ENCODE peak calls at places on chromosomes 7 and 10, in nine cellular contexts. N is mammary epithelial cell, T is endothelial cell of umbilical vein, J is GM23248, Z is neuronal stem cell, D is fibroblast of lung, Q is MM.1S, K is K562, U is SK-N-SH. X is an unnamed sample.

GRCh38 chr10:124611738-124612137 is 132.4 kb downstream of the FAM53B start:
- DNase-seq in N (no peak), T (no peak), J (no peak), Z (no peak), D (no peak), Q (no peak), K (no peak), U (no peak), X (no peak)

GRCh38 chr10:102815790-102816549 is 21.2 kb downstream of the CYP17A1 start:
- DNase-seq in N (no peak), T (peak), J (peak), Z (no peak), D (peak), Q (no peak), K (no peak), U (no peak), X (no peak)

GRCh38 chr7:103705542-103705941 is 259.5 kb upstream of the SLC26A5 start:
- DNase-seq in N (no peak), T (no peak), J (no peak), Z (no peak), D (no peak), Q (no peak), K (no peak), U (no peak), X (no peak)

GRCh38 chr10:60981012-60981411 is 37.0 kb upstream of the RHOBTB1 start:
- DNase-seq in N (no peak), T (no peak), J (no peak), Z (no peak), D (no peak), Q (no peak), K (no peak), U (no peak), X (no peak)

GRCh38 chr7:96034940-96035727 is 262.8 kb downstream of the DYNC1I1 start:
- DNase-seq in N (no peak), T (no peak), J (no peak), Z (no peak), D (no peak), Q (no peak), K (no peak), U (no peak), X (no peak)

GRCh38 chr7:121301441-121302213 is 27.2 kb upstream of the WNT16 start:
- DNase-seq in N (no peak), T (no peak), J (no peak), Z (no peak), D (peak), Q (no peak), K (no peak), U (no peak), X (no peak)

GRCh38 chr10:77522268-77522809 is 115.3 kb downstream of the KCNMA1 start:
- DNase-seq in N (no peak), T (no peak), J (no peak), Z (no peak), D (no peak), Q (no peak), K (no peak), U (no peak), X (no peak)

GRCh38 chr7:55572378-55573233 is at the start of gene VOPP1:
- DNase-seq in N (peak), T (peak), J (peak), Z (peak), D (peak), Q (peak), K (peak), U (peak), X (no peak)

GRCh38 chr7:14717711-14718304 is 184.7 kb downstream of the DGKB start:
- DNase-seq in N (no peak), T (peak), J (peak), Z (no peak), D (peak), Q (no peak), K (no peak), U (peak), X (no peak)

GRCh38 chr10:97078280-97079156 is 107.2 kb downstream of the SLIT1 start:
- DNase-seq in N (no peak), T (no peak), J (no peak), Z (no peak), D (no peak), Q (no peak), K (no peak), U (no peak), X (no peak)

GRCh38 chr10:118584181-118584954 is 11.1 kb downstream of the PRLHR start:
- DNase-seq in N (peak), T (peak), J (peak), Z (no peak), D (peak), Q (no peak), K (no peak), U (no peak), X (peak)

GRCh38 chr10:46057038-46057437 is 11.0 kb upstream of the MSMB start:
- DNase-seq in N (no peak), T (no peak), J (no peak), Z (no peak), D (no peak), Q (no peak), K (no peak), U (no peak), X (no peak)

GRCh38 chr10:77405771-77406241 is 231.8 kb downstream of the KCNMA1 start:
- DNase-seq in N (peak), T (peak), J (peak), Z (peak), D (peak), Q (peak), K (peak), U (peak), X (no peak)

GRCh38 chr7:130227883-130228575 is 20.4 kb downstream of the SSMEM1 start:
- DNase-seq in N (no peak), T (no peak), J (no peak), Z (no peak), D (no peak), Q (no peak), K (no peak), U (peak), X (no peak)

GRCh38 chr10:31803606-31804195 is 124.9 kb downstream of the ARHGAP12 start:
- DNase-seq in N (no peak), T (no peak), J (peak), Z (peak), D (peak), Q (no peak), K (no peak), U (no peak), X (no peak)

GRCh38 chr10:51706225-51706624 is 6.8 kb upstream of the CSTF2T start:
- DNase-seq in N (no peak), T (no peak), J (peak), Z (no peak), D (peak), Q (no peak), K (no peak), U (no peak), X (no peak)

GRCh38 chr10:78863121-78863520 is 205.6 kb upstream of the ZMIZ1 start:
- DNase-seq in N (no peak), T (no peak), J (no peak), Z (no peak), D (no peak), Q (no peak), K (no peak), U (peak), X (no peak)

GRCh38 chr10:78588194-78588811 is 480.5 kb upstream of the ZMIZ1 start:
- DNase-seq in N (no peak), T (no peak), J (peak), Z (no peak), D (peak), Q (no peak), K (no peak), U (peak), X (no peak)

GRCh38 chr7:28230273-28230672 is 49.7 kb upstream of the JAZF1 start:
- DNase-seq in N (no peak), T (no peak), J (no peak), Z (no peak), D (no peak), Q (no peak), K (no peak), U (no peak), X (no peak)

DNA sequence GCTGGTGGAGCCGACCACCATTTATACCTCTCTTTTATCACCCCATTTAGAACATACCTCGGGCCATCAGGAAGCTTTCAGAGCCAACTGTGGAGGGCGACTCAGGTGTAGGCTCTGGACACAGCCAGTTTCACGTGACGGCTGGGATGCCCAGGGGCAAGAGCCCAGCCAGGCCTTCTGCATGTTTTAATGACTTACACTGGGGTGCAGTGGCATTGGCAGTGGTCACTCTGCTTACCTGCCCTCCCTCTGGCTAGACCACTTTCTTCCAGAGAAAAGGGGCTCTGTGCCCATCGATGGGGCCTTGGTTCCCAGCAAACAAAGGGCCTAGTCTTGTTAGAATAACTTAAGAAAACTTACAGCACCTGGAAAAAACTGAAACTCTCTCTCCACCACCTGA is 50.0 kb downstream of the PNLIPRP2 start:
- DNase-seq in N (no peak), T (no peak), J (no peak), Z (no peak), D (no peak), Q (no peak), K (no peak), U (no peak), X (no peak)
- H2AFZ ChIP-seq in N (peak), T (no peak), J (no peak), Z (no peak), D (no peak), Q (no peak), K (no peak), U (no peak), X (no peak)

GRCh38 chr10:44243851-44244502 is 140.9 kb downstream of the CXCL12 start:
- DNase-seq in N (no peak), T (no peak), J (no peak), Z (no peak), D (no peak), Q (no peak), K (no peak), U (peak), X (no peak)

GRCh38 chr10:44242091-44242490 is 142.8 kb downstream of the CXCL12 start:
- DNase-seq in N (no peak), T (no peak), J (no peak), Z (no peak), D (no peak), Q (no peak), K (no peak), U (no peak), X (no peak)

GRCh38 chr10:44242826-44243225 is 142.1 kb downstream of the CXCL12 start:
- DNase-seq in N (no peak), T (no peak), J (no peak), Z (no peak), D (peak), Q (no peak), K (no peak), U (no peak), X (no peak)

GRCh38 chr10:44244745-44245600 is 139.9 kb downstream of the CXCL12 start:
- DNase-seq in N (no peak), T (no peak), J (peak), Z (no peak), D (no peak), Q (no peak), K (no peak), U (no peak), X (no peak)

GRCh38 chr10:44245601-44245938 is 139.3 kb downstream of the CXCL12 start:
- DNase-seq in N (no peak), T (no peak), J (peak), Z (no peak), D (peak), Q (no peak), K (no peak), U (no peak), X (no peak)
- H2AFZ ChIP-seq in N (no peak), T (no peak), J (no peak), Z (no peak), D (no peak), Q (no peak), K (no peak), U (no peak), X (no peak)

GRCh38 chr7:24570983-24571382 is 2.3 kb upstream of the PALS2 start:
- DNase-seq in N (no peak), T (no peak), J (no peak), Z (no peak), D (no peak), Q (no peak), K (no peak), U (no peak), X (no peak)

GRCh38 chr7:24560772-24561171 is 12.5 kb upstream of the PALS2 start:
- DNase-seq in N (no peak), T (no peak), J (no peak), Z (no peak), D (no peak), Q (no peak), K (no peak), U (no peak), X (no peak)

GRCh38 chr7:24572014-24572413 is 1.2 kb upstream of the PALS2 start:
- DNase-seq in N (no peak), T (no peak), J (peak), Z (no peak), D (no peak), Q (no peak), K (no peak), U (no peak), X (no peak)

GRCh38 chr7:24566274-24566673 is 7.0 kb upstream of the PALS2 start:
- DNase-seq in N (no peak), T (no peak), J (no peak), Z (no peak), D (no peak), Q (no peak), K (no peak), U (no peak), X (no peak)
- H2AFZ ChIP-seq in N (no peak), T (no peak), J (no peak), Z (no peak), D (no peak), Q (no peak), K (no peak), U (no peak), X (no peak)

GRCh38 chr7:949021-949934 is 5.2 kb downstream of the ADAP1 start:
- DNase-seq in N (peak), T (no peak), J (no peak), Z (no peak), D (no peak), Q (no peak), K (no peak), U (peak), X (no peak)
- H2AFZ ChIP-seq in N (peak), T (no peak), J (no peak), Z (no peak), D (no peak), Q (no peak), K (no peak), U (no peak), X (no peak)

DNA sequence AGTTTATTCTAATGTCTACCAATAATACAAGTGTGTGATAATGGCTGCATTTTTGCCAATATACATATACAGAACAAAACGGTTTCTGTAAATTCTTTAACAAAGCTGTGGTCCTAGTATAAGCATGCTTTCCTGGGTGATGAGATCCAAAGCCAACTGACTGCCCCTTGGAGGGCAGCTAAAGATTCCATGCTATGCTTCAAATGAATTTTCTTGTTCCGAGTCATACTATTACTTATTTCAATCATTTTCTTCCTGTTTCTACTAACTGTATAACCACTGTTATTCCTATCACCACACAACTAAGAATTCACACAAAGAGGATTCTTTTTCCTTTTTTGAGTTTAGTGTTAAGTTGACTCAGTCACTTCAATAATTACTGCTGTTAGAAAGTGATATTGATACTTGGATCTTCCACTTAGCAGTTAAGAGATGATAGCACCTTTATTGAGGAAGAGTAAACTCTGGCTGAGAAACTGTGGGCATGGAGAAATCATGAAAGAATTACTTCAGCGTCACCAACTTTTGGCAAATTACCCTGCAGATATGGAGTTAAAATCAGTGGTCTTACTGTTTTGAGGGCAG is 197.5 kb downstream of the ARL4A start:
- DNase-seq in N (no peak), T (no peak), J (peak), Z (no peak), D (peak), Q (no peak), K (no peak), U (no peak), X (no peak)
- H2AFZ ChIP-seq in N (no peak), T (no peak), J (peak), Z (no peak), D (no peak), Q (no peak), K (no peak), U (no peak), X (no peak)

X was measured in keratinocyte.